ENCODE peak calls at places on chromosomes 7 and 10, in ten cellular contexts. One of them, this sample, is unnamed.

GRCh38 chr7:122260336-122260735 is 44.2 kb downstream of the FEZF1 start:
- DNase-seq in lung: no peak
- DNase-seq in neuronal stem cell: no peak
- DNase-seq in CD8-positive, alpha-beta memory T cell: no peak
- DNase-seq in body of pancreas: no peak
- DNase-seq in breast epithelium: no peak
- DNase-seq in brain microvascular endothelial cell: no peak
- DNase-seq in pancreas: no peak
- DNase-seq in lower leg skin: no peak
- DNase-seq in AG04449: no peak
- DNase-seq in this sample: no peak

GRCh38 chr10:130744631-130745030 is 566.9 kb downstream of the TCERG1L start:
- DNase-seq in lung: no peak
- DNase-seq in CD8-positive, alpha-beta memory T cell: no peak
- DNase-seq in breast epithelium: no peak
- DNase-seq in brain microvascular endothelial cell: no peak
- DNase-seq in body of pancreas: no peak
- DNase-seq in neuronal stem cell: no peak
- DNase-seq in pancreas: no peak
- DNase-seq in lower leg skin: no peak
- DNase-seq in AG04449: no peak
- DNase-seq in this sample: peak; percentile 15

GRCh38 chr7:38195804-38196595 is 18.0 kb downstream of the STARD3NL start:
- DNase-seq in breast epithelium: no peak
- DNase-seq in body of pancreas: no peak
- DNase-seq in brain microvascular endothelial cell: peak; percentile 35
- DNase-seq in CD8-positive, alpha-beta memory T cell: no peak
- DNase-seq in lung: no peak
- DNase-seq in lower leg skin: no peak
- DNase-seq in pancreas: no peak
- DNase-seq in neuronal stem cell: no peak
- DNase-seq in AG04449: no peak
- DNase-seq in this sample: no peak

GRCh38 chr10:86632951-86633350 is 21.4 kb upstream of the OPN4 start:
- DNase-seq in CD8-positive, alpha-beta memory T cell: no peak
- DNase-seq in lung: no peak
- DNase-seq in brain microvascular endothelial cell: no peak
- DNase-seq in pancreas: no peak
- DNase-seq in breast epithelium: no peak
- DNase-seq in AG04449: no peak
- DNase-seq in lower leg skin: no peak
- DNase-seq in neuronal stem cell: no peak
- DNase-seq in body of pancreas: no peak
- DNase-seq in this sample: no peak

GRCh38 chr10:29304259-29305030 is 15.6 kb downstream of the LYZL1 start:
- DNase-seq in breast epithelium: no peak
- DNase-seq in lung: peak; percentile 46
- DNase-seq in pancreas: peak; percentile 32
- DNase-seq in body of pancreas: peak; percentile 71
- DNase-seq in neuronal stem cell: peak; percentile 79
- DNase-seq in brain microvascular endothelial cell: peak; percentile 72
- DNase-seq in lower leg skin: peak; percentile 46
- DNase-seq in CD8-positive, alpha-beta memory T cell: peak; percentile 8
- DNase-seq in AG04449: no peak
- DNase-seq in this sample: peak; percentile 43

GRCh38 chr10:61750943-61751471 is 88.3 kb downstream of the CABCOCO1 start:
- DNase-seq in lung: peak; percentile 73
- DNase-seq in brain microvascular endothelial cell: peak; percentile 75
- DNase-seq in breast epithelium: peak; percentile 57
- DNase-seq in lower leg skin: peak; percentile 28
- DNase-seq in body of pancreas: peak; percentile 84
- DNase-seq in CD8-positive, alpha-beta memory T cell: peak; percentile 50
- DNase-seq in pancreas: peak; percentile 70
- DNase-seq in neuronal stem cell: peak; percentile 23
- DNase-seq in AG04449: no peak
- DNase-seq in this sample: peak; percentile 34

GRCh38 chr10:60706146-60706545 is 72.1 kb upstream of the CDK1 start:
- DNase-seq in pancreas: no peak
- DNase-seq in CD8-positive, alpha-beta memory T cell: no peak
- DNase-seq in AG04449: no peak
- DNase-seq in brain microvascular endothelial cell: no peak
- DNase-seq in lower leg skin: no peak
- DNase-seq in neuronal stem cell: no peak
- DNase-seq in body of pancreas: no peak
- DNase-seq in lung: no peak
- DNase-seq in breast epithelium: no peak
- DNase-seq in this sample: no peak

GRCh38 chr7:155361363-155361680 is 63.6 kb downstream of the INSIG1 start:
- DNase-seq in pancreas: peak; percentile 35
- DNase-seq in lung: no peak
- DNase-seq in CD8-positive, alpha-beta memory T cell: no peak
- DNase-seq in body of pancreas: no peak
- DNase-seq in neuronal stem cell: no peak
- DNase-seq in brain microvascular endothelial cell: no peak
- DNase-seq in lower leg skin: no peak
- DNase-seq in breast epithelium: no peak
- DNase-seq in AG04449: no peak
- DNase-seq in this sample: no peak

GRCh38 chr7:76300210-76300731 is 2.2 kb upstream of the HSPB1 start:
- DNase-seq in lower leg skin: peak; percentile 71
- DNase-seq in breast epithelium: peak; percentile 79
- DNase-seq in CD8-positive, alpha-beta memory T cell: no peak
- DNase-seq in body of pancreas: peak; percentile 93
- DNase-seq in AG04449: no peak
- DNase-seq in pancreas: no peak
- DNase-seq in lung: peak; percentile 67
- DNase-seq in brain microvascular endothelial cell: peak; percentile 57
- DNase-seq in neuronal stem cell: no peak
- DNase-seq in this sample: no peak

GRCh38 chr10:8221481-8221880 is 167.0 kb downstream of the GATA3 start:
- DNase-seq in brain microvascular endothelial cell: no peak
- DNase-seq in lower leg skin: no peak
- DNase-seq in pancreas: no peak
- DNase-seq in breast epithelium: no peak
- DNase-seq in lung: no peak
- DNase-seq in body of pancreas: no peak
- DNase-seq in CD8-positive, alpha-beta memory T cell: no peak
- DNase-seq in AG04449: no peak
- DNase-seq in neuronal stem cell: no peak
- DNase-seq in this sample: no peak

GRCh38 chr10:133394801-133395221 is 854 bp downstream of the MTG1 start:
- DNase-seq in pancreas: no peak
- DNase-seq in brain microvascular endothelial cell: no peak
- DNase-seq in lung: no peak
- DNase-seq in body of pancreas: no peak
- DNase-seq in neuronal stem cell: no peak
- DNase-seq in CD8-positive, alpha-beta memory T cell: no peak
- DNase-seq in breast epithelium: no peak
- DNase-seq in lower leg skin: no peak
- DNase-seq in AG04449: no peak
- DNase-seq in this sample: peak; percentile 32

GRCh38 chr7:149865437-149865836 is 8.3 kb upstream of the ATP6V0E2 start:
- DNase-seq in lower leg skin: no peak
- DNase-seq in AG04449: no peak
- DNase-seq in neuronal stem cell: no peak
- DNase-seq in CD8-positive, alpha-beta memory T cell: peak; percentile 74
- DNase-seq in breast epithelium: no peak
- DNase-seq in brain microvascular endothelial cell: no peak
- DNase-seq in body of pancreas: no peak
- DNase-seq in pancreas: no peak
- DNase-seq in lung: no peak
- DNase-seq in this sample: no peak

GRCh38 chr10:77844713-77845454 is 81.7 kb downstream of the DLG5 start:
- DNase-seq in breast epithelium: no peak
- DNase-seq in lower leg skin: no peak
- DNase-seq in pancreas: no peak
- DNase-seq in lung: no peak
- DNase-seq in AG04449: peak; percentile 71
- DNase-seq in body of pancreas: no peak
- DNase-seq in neuronal stem cell: no peak
- DNase-seq in brain microvascular endothelial cell: peak; percentile 79
- DNase-seq in CD8-positive, alpha-beta memory T cell: no peak
- DNase-seq in this sample: no peak

GRCh38 chr7:128929201-128929808 is 8.4 kb upstream of the IRF5 start:
- DNase-seq in breast epithelium: no peak
- DNase-seq in CD8-positive, alpha-beta memory T cell: no peak
- DNase-seq in AG04449: no peak
- DNase-seq in pancreas: no peak
- DNase-seq in neuronal stem cell: no peak
- DNase-seq in lung: no peak
- DNase-seq in lower leg skin: no peak
- DNase-seq in body of pancreas: no peak
- DNase-seq in brain microvascular endothelial cell: no peak
- DNase-seq in this sample: no peak

GRCh38 chr10:30396282-30396681 is 37.7 kb upstream of the MAP3K8 start:
- DNase-seq in body of pancreas: no peak
- DNase-seq in lung: no peak
- DNase-seq in CD8-positive, alpha-beta memory T cell: no peak
- DNase-seq in breast epithelium: no peak
- DNase-seq in brain microvascular endothelial cell: no peak
- DNase-seq in AG04449: no peak
- DNase-seq in lower leg skin: no peak
- DNase-seq in neuronal stem cell: no peak
- DNase-seq in pancreas: no peak
- DNase-seq in this sample: no peak

GRCh38 chr10:30390207-30390606 is 41.1 kb upstream of the MTPAP start:
- DNase-seq in body of pancreas: no peak
- DNase-seq in brain microvascular endothelial cell: no peak
- DNase-seq in lung: no peak
- DNase-seq in pancreas: no peak
- DNase-seq in AG04449: no peak
- DNase-seq in CD8-positive, alpha-beta memory T cell: no peak
- DNase-seq in breast epithelium: no peak
- DNase-seq in neuronal stem cell: no peak
- DNase-seq in lower leg skin: no peak
- DNase-seq in this sample: no peak

GRCh38 chr10:30389543-30389942 is 40.5 kb upstream of the MTPAP start:
- DNase-seq in breast epithelium: no peak
- DNase-seq in lower leg skin: no peak
- DNase-seq in AG04449: no peak
- DNase-seq in lung: no peak
- DNase-seq in pancreas: no peak
- DNase-seq in brain microvascular endothelial cell: no peak
- DNase-seq in body of pancreas: no peak
- DNase-seq in neuronal stem cell: no peak
- DNase-seq in CD8-positive, alpha-beta memory T cell: no peak
- DNase-seq in this sample: no peak

GRCh38 chr10:30391266-30391665 is 42.2 kb upstream of the MTPAP start:
- DNase-seq in body of pancreas: no peak
- DNase-seq in CD8-positive, alpha-beta memory T cell: no peak
- DNase-seq in lung: no peak
- DNase-seq in AG04449: no peak
- DNase-seq in brain microvascular endothelial cell: no peak
- DNase-seq in lower leg skin: no peak
- DNase-seq in pancreas: no peak
- DNase-seq in neuronal stem cell: no peak
- DNase-seq in breast epithelium: no peak
- DNase-seq in this sample: no peak

GRCh38 chr10:30392564-30392990 is 41.4 kb upstream of the MAP3K8 start:
- DNase-seq in lung: peak; percentile 64
- DNase-seq in pancreas: peak; percentile 89
- DNase-seq in brain microvascular endothelial cell: peak; percentile 27
- DNase-seq in lower leg skin: peak; percentile 50
- DNase-seq in body of pancreas: peak; percentile 74
- DNase-seq in CD8-positive, alpha-beta memory T cell: peak; percentile 65
- DNase-seq in AG04449: no peak
- DNase-seq in breast epithelium: peak; percentile 77
- DNase-seq in neuronal stem cell: peak; percentile 71
- DNase-seq in this sample: no peak
- H3K4me3 ChIP-seq in lung: no peak overlapping the region
- H3K4me3 ChIP-seq in pancreas: no peak overlapping the region
- H3K4me3 ChIP-seq in brain microvascular endothelial cell: no peak overlapping the region
- H3K4me3 ChIP-seq in lower leg skin: no peak overlapping the region
- H3K4me3 ChIP-seq in body of pancreas: no peak overlapping the region
- H3K4me3 ChIP-seq in CD8-positive, alpha-beta memory T cell: no peak overlapping the region
- H3K4me3 ChIP-seq in AG04449: no peak overlapping the region
- H3K4me3 ChIP-seq in breast epithelium: no peak overlapping the region
- H3K4me3 ChIP-seq in neuronal stem cell: no peak overlapping the region
- H3K4me3 ChIP-seq in this sample: peak overlapping the region; percentile 44

GRCh38 chr7:131548371-131548770 is 8.1 kb downstream of the PODXL start:
- DNase-seq in neuronal stem cell: no peak
- DNase-seq in brain microvascular endothelial cell: no peak
- DNase-seq in breast epithelium: no peak
- DNase-seq in lower leg skin: no peak
- DNase-seq in CD8-positive, alpha-beta memory T cell: no peak
- DNase-seq in body of pancreas: no peak
- DNase-seq in pancreas: no peak
- DNase-seq in lung: no peak
- DNase-seq in AG04449: no peak
- DNase-seq in this sample: no peak
- H3K4me3 ChIP-seq in neuronal stem cell: no peak overlapping the region
- H3K4me3 ChIP-seq in brain microvascular endothelial cell: no peak overlapping the region
- H3K4me3 ChIP-seq in breast epithelium: no peak overlapping the region
- H3K4me3 ChIP-seq in lower leg skin: no peak overlapping the region
- H3K4me3 ChIP-seq in CD8-positive, alpha-beta memory T cell: no peak overlapping the region
- H3K4me3 ChIP-seq in body of pancreas: no peak overlapping the region
- H3K4me3 ChIP-seq in pancreas: no peak overlapping the region
- H3K4me3 ChIP-seq in lung: no peak overlapping the region
- H3K4me3 ChIP-seq in AG04449: no peak overlapping the region
- H3K4me3 ChIP-seq in this sample: no peak overlapping the region

DNA sequence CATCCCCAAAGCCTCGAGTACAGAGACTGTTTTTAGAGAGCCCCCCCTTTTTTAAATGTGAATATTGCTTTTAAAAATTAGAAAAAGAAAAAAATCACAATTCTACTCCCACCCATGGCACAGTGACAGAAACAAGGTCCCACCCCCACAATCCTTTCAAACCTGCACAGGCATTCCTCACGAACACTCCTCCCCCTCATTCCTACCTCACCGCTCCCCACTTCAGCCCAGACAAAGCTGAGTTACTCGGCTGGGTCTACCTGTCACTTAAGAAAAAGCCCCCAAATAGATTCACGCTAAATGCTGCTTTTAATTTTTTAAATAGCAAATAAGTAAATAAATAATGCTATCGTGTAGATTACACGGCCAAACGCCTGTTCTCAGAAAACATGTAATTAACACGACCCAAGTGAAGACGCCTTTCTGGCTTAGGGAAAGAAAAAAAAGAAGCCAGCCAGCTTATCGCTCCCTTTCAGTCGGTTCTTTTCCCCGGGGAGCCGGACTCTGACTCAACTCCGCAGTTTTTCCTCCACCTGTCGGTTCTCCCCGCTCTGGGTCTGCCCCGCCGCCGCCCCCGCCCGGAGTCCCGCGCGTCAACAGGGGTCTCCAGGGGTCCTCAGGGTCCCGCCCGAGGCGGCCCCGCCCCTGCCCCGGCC is 724 bp downstream of the MPP7 start:
- DNase-seq in neuronal stem cell: no peak
- DNase-seq in lung: peak; percentile 50
- DNase-seq in pancreas: no peak
- DNase-seq in body of pancreas: peak; percentile 22
- DNase-seq in breast epithelium: no peak
- DNase-seq in lower leg skin: peak; percentile 43
- DNase-seq in CD8-positive, alpha-beta memory T cell: no peak
- DNase-seq in brain microvascular endothelial cell: peak; percentile 25
- DNase-seq in AG04449: no peak
- DNase-seq in this sample: no peak
- H3K4me3 ChIP-seq in neuronal stem cell: peak overlapping the region; percentile 82
- H3K4me3 ChIP-seq in lung: peak overlapping the region; percentile 28
- H3K4me3 ChIP-seq in pancreas: peak overlapping the region; percentile 71
- H3K4me3 ChIP-seq in body of pancreas: peak overlapping the region; percentile 17
- H3K4me3 ChIP-seq in breast epithelium: peak overlapping the region; percentile 65
- H3K4me3 ChIP-seq in lower leg skin: peak overlapping the region; percentile 71
- H3K4me3 ChIP-seq in CD8-positive, alpha-beta memory T cell: peak overlapping the region; percentile 42
- H3K4me3 ChIP-seq in brain microvascular endothelial cell: peak overlapping the region; percentile 62
- H3K4me3 ChIP-seq in AG04449: peak overlapping the region; percentile 67
- H3K4me3 ChIP-seq in this sample: peak overlapping the region; percentile 73

GRCh38 chr10:30803901-30804322 is 174.4 kb upstream of the LYZL2 start:
- DNase-seq in neuronal stem cell: no peak
- DNase-seq in lower leg skin: peak; percentile 81
- DNase-seq in breast epithelium: no peak
- DNase-seq in body of pancreas: peak; percentile 54
- DNase-seq in lung: peak; percentile 42
- DNase-seq in AG04449: no peak
- DNase-seq in pancreas: no peak
- DNase-seq in brain microvascular endothelial cell: no peak
- DNase-seq in CD8-positive, alpha-beta memory T cell: no peak
- DNase-seq in this sample: no peak
- H3K4me3 ChIP-seq in neuronal stem cell: no peak overlapping the region
- H3K4me3 ChIP-seq in lower leg skin: no peak overlapping the region
- H3K4me3 ChIP-seq in breast epithelium: no peak overlapping the region
- H3K4me3 ChIP-seq in body of pancreas: no peak overlapping the region
- H3K4me3 ChIP-seq in lung: no peak overlapping the region
- H3K4me3 ChIP-seq in AG04449: no peak overlapping the region
- H3K4me3 ChIP-seq in pancreas: no peak overlapping the region
- H3K4me3 ChIP-seq in brain microvascular endothelial cell: no peak overlapping the region
- H3K4me3 ChIP-seq in CD8-positive, alpha-beta memory T cell: no peak overlapping the region
- H3K4me3 ChIP-seq in this sample: no peak overlapping the region

This sample was measured in dorsolateral prefrontal cortex.